ENCODE peak calls at places on chromosomes 3 and 15, in four cellular contexts. W is HCT116, S is K562, M is HepG2. J is an unnamed sample.
A peak's percentile ranks its signal among the peaks of the same experiment; 100 is the strongest.

GRCh38 chr3:100032262-100032661 is 82.0 kb downstream of the FILIP1L start:
- DNase-seq in W (no peak), S (no peak), M (no peak), J (no peak)

GRCh38 chr3:132867956-132868355 is 145.7 kb upstream of the NPHP3 start:
- DNase-seq in W (no peak), S (no peak), M (no peak), J (no peak)

GRCh38 chr3:117903226-117903625 is 1131.4 kb downstream of the IGSF11 start:
- DNase-seq in W (no peak), S (no peak), M (no peak), J (no peak)

GRCh38 chr3:57952208-57952631 is 56.0 kb upstream of the FLNB start:
- DNase-seq in W (peak; percentile 36), S (peak; percentile 22), M (peak; percentile 49), J (no peak)

GRCh38 chr15:40992825-40993224 is 39.6 kb downstream of the CHAC1 start:
- DNase-seq in W (no peak), S (no peak), M (no peak), J (no peak)

GRCh38 chr3:185084883-185085282 is 68.0 kb downstream of the C3orf70 start:
- DNase-seq in W (no peak), S (no peak), M (no peak), J (no peak)

GRCh38 chr3:114092151-114093000 is 35.8 kb downstream of the QTRT2 start:
- DNase-seq in W (no peak), S (no peak), M (no peak), J (no peak)

GRCh38 chr3:182704926-182705325 is 88.4 kb upstream of the ATP11B start:
- DNase-seq in W (peak; percentile 16), S (peak; percentile 54), M (no peak), J (no peak)

GRCh38 chr15:27480141-27480530 is 509.2 kb downstream of the GABRG3 start:
- DNase-seq in W (no peak), S (no peak), M (no peak), J (no peak)

GRCh38 chr3:23329471-23329870 is 126.3 kb downstream of the UBE2E2 start:
- DNase-seq in W (no peak), S (no peak), M (no peak), J (no peak)
- TF ChIP-seq TCF7L2 in W (no peak), S (no peak), M (no peak), J (no peak)

DNA sequence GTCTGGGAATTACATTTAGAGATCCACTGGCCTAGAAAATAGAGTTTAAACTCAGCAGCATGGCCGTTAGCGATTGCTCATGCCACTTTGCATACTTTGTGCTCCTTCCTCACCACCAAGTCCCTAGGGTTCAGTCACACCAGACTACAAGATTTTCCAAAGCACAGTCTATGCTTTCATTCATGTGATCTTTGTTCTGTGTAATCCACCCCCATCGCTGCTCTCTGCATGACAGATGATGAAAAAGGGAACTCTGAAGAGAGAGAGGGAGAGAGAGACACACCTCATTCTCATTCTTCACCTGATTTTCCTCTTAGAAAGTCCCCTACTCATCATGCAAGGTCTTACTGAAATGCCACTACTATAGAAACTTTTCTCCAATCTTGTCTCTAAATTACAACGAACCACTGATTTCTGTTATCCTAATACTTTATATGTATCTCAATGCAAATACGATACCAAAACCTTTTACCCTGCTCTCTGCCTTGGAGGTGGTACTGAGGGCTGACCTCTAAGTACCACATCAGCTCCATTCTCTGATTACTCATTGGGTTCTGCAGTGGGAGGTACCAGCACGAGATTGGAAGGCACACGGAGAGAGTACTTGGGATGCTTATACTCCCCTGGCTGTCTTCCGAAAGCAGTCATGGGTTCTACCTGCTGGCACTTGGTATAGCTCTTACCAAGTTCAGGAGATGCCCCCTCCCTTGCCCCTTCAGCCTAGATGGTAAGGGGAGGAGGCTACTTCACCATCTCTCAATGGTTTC is 1.1 kb upstream of the PARP15 start:
- DNase-seq in W (no peak), S (no peak), M (no peak), J (no peak)
- H3K4me3 ChIP-seq in W (no peak overlapping the region), S (no peak overlapping the region), M (no peak overlapping the region), J (no peak overlapping the region)

DNA sequence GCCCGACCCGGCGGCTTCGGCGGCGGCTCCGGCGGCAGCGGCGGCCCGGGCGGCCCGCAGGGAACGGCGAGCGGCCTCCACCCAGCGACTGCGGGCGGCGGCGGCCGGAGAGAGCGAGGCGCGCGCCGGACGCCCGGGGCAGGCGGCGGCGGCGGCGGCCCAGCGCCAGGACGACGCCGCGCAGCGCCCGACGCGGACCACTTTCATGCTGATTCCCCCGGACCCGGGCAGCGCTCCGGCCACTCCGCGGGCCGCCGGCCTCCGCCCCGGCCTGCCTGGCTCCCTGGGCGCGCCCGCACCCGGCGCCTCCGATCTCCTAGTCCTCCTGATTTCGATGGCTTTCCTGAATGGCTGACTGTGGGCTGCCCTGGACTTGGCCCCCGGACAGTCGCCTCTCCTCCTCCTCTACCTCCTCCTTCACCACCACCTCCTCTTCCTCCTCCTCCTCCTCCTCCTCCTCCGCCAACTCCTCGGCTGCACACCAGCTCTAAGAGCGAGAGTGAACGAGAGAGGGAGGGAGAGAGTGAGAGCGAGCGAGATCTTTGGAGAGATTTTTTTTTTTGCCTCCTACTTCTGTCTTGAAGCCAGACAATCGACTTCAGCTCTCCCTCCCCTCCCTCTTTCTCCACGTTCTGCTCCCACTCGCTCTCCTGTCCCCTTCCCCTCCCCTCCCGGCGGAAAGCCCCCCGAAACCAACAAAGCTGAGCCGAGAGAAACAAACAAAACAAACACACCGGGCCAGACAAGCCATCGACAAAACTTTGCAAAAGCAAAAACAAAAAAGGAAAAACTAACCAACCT is 841 bp downstream of the NR2F2 start:
- DNase-seq in W (no peak), S (peak; percentile 38), M (no peak), J (no peak)
- H3K27me3 ChIP-seq in W (no peaks in the 10 kb centered on the region), S (no peaks in the 10 kb centered on the region), M (no peaks in the 10 kb centered on the region), J (no peaks in the 10 kb centered on the region)

GRCh38 chr3:40623567-40623966 is 98.8 kb downstream of the ZNF621 start:
- DNase-seq in W (no peak), S (peak; percentile 51), M (no peak), J (no peak)
- TF ChIP-seq TCF7L2 in W (no peak), S (no peak), M (no peak), J (no peak)

DNA sequence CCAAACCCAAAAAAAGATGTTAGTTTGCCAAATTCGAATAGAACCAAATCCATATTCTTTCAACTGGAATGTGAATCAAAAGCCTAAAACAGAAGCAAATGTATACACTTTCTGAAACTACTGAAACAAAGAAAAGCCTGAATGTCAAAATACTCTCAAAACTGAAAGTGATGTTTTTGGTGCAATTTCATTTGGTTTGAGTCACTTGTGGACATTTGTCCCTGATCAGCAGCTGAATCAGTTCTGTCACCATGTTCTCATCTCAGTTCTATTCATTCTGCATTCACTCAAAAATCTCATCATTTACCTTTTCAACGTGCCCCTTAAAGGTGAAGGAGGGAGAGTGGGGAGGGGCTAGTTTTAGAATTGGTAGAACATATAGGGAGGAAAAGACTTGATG is 266.8 kb downstream of the ABHD5 start:
- DNase-seq in W (no peak), S (no peak), M (no peak), J (no peak)
- H3K4me3 ChIP-seq in W (no peak overlapping the region), S (no peak overlapping the region), M (no peak overlapping the region), J (no peak overlapping the region)

GRCh38 chr15:88115529-88116152 is 140.9 kb downstream of the NTRK3 start:
- DNase-seq in W (no peak), S (no peak), M (no peak), J (no peak)

GRCh38 chr15:88118741-88119140 is 137.8 kb downstream of the NTRK3 start:
- DNase-seq in W (no peak), S (no peak), M (no peak), J (no peak)

GRCh38 chr15:88124199-88124598 is 132.3 kb downstream of the NTRK3 start:
- DNase-seq in W (no peak), S (no peak), M (no peak), J (no peak)

GRCh38 chr15:88118035-88118434 is 138.5 kb downstream of the NTRK3 start:
- DNase-seq in W (no peak), S (no peak), M (no peak), J (no peak)

GRCh38 chr15:88120021-88120420 is 136.5 kb downstream of the NTRK3 start:
- DNase-seq in W (no peak), S (no peak), M (no peak), J (no peak)
- H3K27me3 ChIP-seq in W (peaks cover 4% of the 10 kb centered on the region), S (peaks cover 14% of the 10 kb centered on the region), M (peaks cover 2% of the 10 kb centered on the region), J (peaks cover 2% of the 10 kb centered on the region)

J was measured in Panc1.